ENCODE peak calls at places on chromosomes 6 and 20, in eight cellular contexts. R is Peyer's patch; K is CD4-positive, alpha-beta memory T cell; C is endodermal cell; A is hepatocyte; D is heart right ventricle; H is OCI-LY7; M is Karpas-422. L is an unnamed sample.

GRCh38 chr20:4226330-4227084 is 211.1 kb upstream of the RNF24 start:
- DNase-seq in R (no peak), K (no peak), C (no peak), A (no peak), D (no peak), H (no peak), M (no peak), L (no peak)

GRCh38 chr20:38222923-38223742 is 37.4 kb downstream of the KIAA1755 start:
- DNase-seq in R (no peak), K (no peak), C (no peak), A (no peak), D (no peak), H (no peak), M (no peak), L (no peak)

GRCh38 chr20:50592282-50593004 is 82.3 kb downstream of the PTPN1 start:
- DNase-seq in R (no peak), K (no peak), C (no peak), A (no peak), D (peak; percentile 65), H (no peak), M (no peak), L (peak; percentile 69)

GRCh38 chr6:131937219-131937618 is 14.0 kb downstream of the CCN2 start:
- DNase-seq in R (no peak), K (no peak), C (no peak), A (no peak), D (no peak), H (no peak), M (no peak), L (no peak)

GRCh38 chr20:50675671-50676376 is 15.5 kb downstream of the RIPOR3 start:
- DNase-seq in R (no peak), K (no peak), C (no peak), A (no peak), D (no peak), H (no peak), M (no peak), L (no peak)

GRCh38 chr6:164045082-164045481 is 630.6 kb downstream of the QKI start:
- DNase-seq in R (no peak), K (no peak), C (no peak), A (no peak), D (no peak), H (no peak), M (no peak), L (no peak)

GRCh38 chr6:56856036-56856580 is 98.8 kb upstream of the BEND6 start:
- DNase-seq in R (no peak), K (no peak), C (no peak), A (no peak), D (peak; percentile 35), H (no peak), M (no peak), L (no peak)

GRCh38 chr20:1278323-1278660 is 12.2 kb downstream of the SNPH start:
- DNase-seq in R (no peak), K (no peak), C (no peak), A (no peak), D (no peak), H (no peak), M (no peak), L (no peak)

GRCh38 chr20:35021063-35021462 is 65.4 kb downstream of the MYH7B start:
- DNase-seq in R (peak; percentile 38), K (no peak), C (no peak), A (no peak), D (no peak), H (no peak), M (no peak), L (no peak)

GRCh38 chr6:53250137-53250760 is 98.5 kb downstream of the ELOVL5 start:
- DNase-seq in R (no peak), K (no peak), C (no peak), A (no peak), D (no peak), H (no peak), M (no peak), L (no peak)

GRCh38 chr20:9035129-9035528 is 33.8 kb upstream of the PLCB4 start:
- DNase-seq in R (no peak), K (no peak), C (peak; percentile 57), A (peak; percentile 10), D (no peak), H (no peak), M (no peak), L (no peak)

GRCh38 chr6:95917034-95917433 is 98.7 kb upstream of the FUT9 start:
- DNase-seq in R (no peak), K (no peak), C (no peak), A (no peak), D (no peak), H (no peak), M (no peak), L (no peak)

GRCh38 chr20:35122787-35123405 is 24.2 kb downstream of the EDEM2 start:
- DNase-seq in R (no peak), K (no peak), C (no peak), A (no peak), D (no peak), H (no peak), M (no peak), L (no peak)

GRCh38 chr6:54579011-54579410 is 267.6 kb upstream of the FAM83B start:
- DNase-seq in R (no peak), K (no peak), C (peak; percentile 50), A (no peak), D (no peak), H (no peak), M (no peak), L (no peak)

GRCh38 chr6:71395731-71396409 is 107.3 kb downstream of the OGFRL1 start:
- DNase-seq in R (no peak), K (no peak), C (no peak), A (no peak), D (no peak), H (no peak), M (no peak), L (no peak)

GRCh38 chr20:23459431-23460112 is 6.9 kb upstream of the CST11 start:
- DNase-seq in R (no peak), K (no peak), C (no peak), A (no peak), D (no peak), H (no peak), M (no peak), L (no peak)
- H3K27ac ChIP-seq in R (no peak overlapping the region), K (no peak overlapping the region), C (no peak overlapping the region), A (peak overlapping the region; percentile 58), D (no peak overlapping the region), H (no peak overlapping the region), M (no peak overlapping the region), L (no peak overlapping the region)

GRCh38 chr6:40480678-40481077 is 106.5 kb downstream of the LRFN2 start:
- DNase-seq in R (no peak), K (no peak), C (no peak), A (no peak), D (no peak), H (no peak), M (no peak), L (no peak)

GRCh38 chr6:40477246-40478126 is 109.7 kb downstream of the LRFN2 start:
- DNase-seq in R (peak; percentile 66), K (no peak), C (peak; percentile 88), A (peak; percentile 48), D (no peak), H (no peak), M (no peak), L (no peak)

GRCh38 chr6:40473026-40473425 is 114.1 kb downstream of the LRFN2 start:
- DNase-seq in R (no peak), K (no peak), C (no peak), A (no peak), D (no peak), H (no peak), M (no peak), L (no peak)

GRCh38 chr6:40474937-40475336 is 112.2 kb downstream of the LRFN2 start:
- DNase-seq in R (no peak), K (no peak), C (peak; percentile 52), A (no peak), D (no peak), H (no peak), M (peak; percentile 56), L (no peak)

DNA sequence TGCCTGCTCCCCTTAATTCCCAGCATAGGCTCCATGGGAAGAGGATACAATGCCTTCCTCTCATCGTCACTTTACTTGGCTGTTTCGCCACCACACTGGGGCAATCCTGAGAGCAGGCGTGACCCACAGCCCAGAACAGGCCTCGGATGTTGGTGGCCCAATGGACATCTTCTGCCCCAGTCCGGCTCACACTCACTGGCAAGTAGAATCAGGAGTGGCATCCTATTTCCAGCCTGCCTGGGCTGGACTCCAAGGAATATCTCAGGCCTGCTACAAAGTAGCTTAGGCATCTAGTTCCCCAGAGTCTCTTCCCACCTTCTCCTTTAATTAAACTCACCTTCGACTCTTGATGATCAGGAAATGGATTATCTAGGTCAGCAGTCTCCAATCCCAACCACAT is 110.5 kb downstream of the LRFN2 start:
- DNase-seq in R (no peak), K (no peak), C (no peak), A (no peak), D (peak; percentile 15), H (no peak), M (no peak), L (no peak)
- H3K4me1 ChIP-seq in R (no peaks in the 10 kb centered on the region), K (peaks cover 15% of the 10 kb centered on the region), C (no peaks in the 10 kb centered on the region), A (no peaks in the 10 kb centered on the region), D (no peaks in the 10 kb centered on the region), H (no peaks in the 10 kb centered on the region), M (no peaks in the 10 kb centered on the region), L (no peaks in the 10 kb centered on the region)

DNA sequence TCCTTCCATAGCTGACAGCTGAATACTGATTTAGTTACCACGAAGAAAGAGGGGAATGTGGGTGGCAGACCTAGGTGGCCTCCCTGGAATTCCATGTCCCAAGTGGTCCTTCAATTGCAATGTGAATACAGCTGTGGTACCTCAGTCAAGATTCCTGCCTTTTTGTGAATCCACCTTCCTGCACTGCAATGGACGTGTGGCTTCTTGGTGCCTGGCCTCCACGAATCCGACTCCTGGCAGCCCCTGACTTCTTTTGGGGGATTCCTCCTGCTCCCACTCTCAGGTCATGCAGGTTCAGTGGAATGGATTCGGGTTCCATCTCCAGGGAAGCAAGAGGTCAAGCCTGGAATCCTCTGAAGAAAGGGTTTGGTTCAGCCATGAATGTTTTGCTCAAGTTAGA is 117.8 kb downstream of the DACT2 start:
- DNase-seq in R (no peak), K (no peak), C (peak; percentile 41), A (no peak), D (no peak), H (no peak), M (no peak), L (no peak)
- H3K9me3 ChIP-seq in R (no peaks in the 10 kb centered on the region), K (no peaks in the 10 kb centered on the region), C (peaks cover 6% of the 10 kb centered on the region), A (no peaks in the 10 kb centered on the region), D (peaks cover 14% of the 10 kb centered on the region), H (no peaks in the 10 kb centered on the region), M (no peaks in the 10 kb centered on the region), L (no peaks in the 10 kb centered on the region)

GRCh38 chr6:63808576-63808975 is 173.0 kb downstream of the PHF3 start:
- DNase-seq in R (no peak), K (no peak), C (no peak), A (no peak), D (no peak), H (no peak), M (no peak), L (no peak)

GRCh38 chr6:63805808-63806572 is 170.4 kb downstream of the PHF3 start:
- DNase-seq in R (peak; percentile 53), K (no peak), C (no peak), A (peak; percentile 62), D (no peak), H (no peak), M (no peak), L (no peak)

GRCh38 chr6:63806573-63806913 is 170.9 kb downstream of the PHF3 start:
- DNase-seq in R (no peak), K (no peak), C (no peak), A (no peak), D (no peak), H (no peak), M (no peak), L (no peak)

GRCh38 chr6:63805345-63805744 is 169.7 kb downstream of the PHF3 start:
- DNase-seq in R (no peak), K (no peak), C (no peak), A (no peak), D (no peak), H (no peak), M (no peak), L (no peak)

GRCh38 chr6:63807056-63807455 is 171.5 kb downstream of the PHF3 start:
- DNase-seq in R (no peak), K (no peak), C (no peak), A (no peak), D (no peak), H (no peak), M (no peak), L (no peak)
- H3K27ac ChIP-seq in R (peak overlapping the region; percentile 85), K (no peak overlapping the region), C (no peak overlapping the region), A (peak overlapping the region; percentile 85), D (no peak overlapping the region), H (no peak overlapping the region), M (no peak overlapping the region), L (no peak overlapping the region)